ENCODE peak calls at places on chromosome 17, in eight cellular contexts. V is NCI-H1930; D is AG04449; C is upper lobe of right lung; M is stimulated activated naive CD8-positive, alpha-beta T cell treated with anti-CD3 and anti-CD28 coated beads, Interleukin-15, Interleukin-2, amounts not matched to agents 100 U/mL and 50 U/mL, for 24 hours; A is NB4; W is globus pallidus; U is H7. Y is an unnamed sample.

GRCh38 chr17:74592087-74592990 is at the start of gene CD300LD:
- DNase-seq in D (no peak), W (no peak), M (no peak), C (no peak), V (no peak), U (no peak), A (peak), Y (no peak)

GRCh38 chr17:491086-492014 is 138.7 kb upstream of the RPH3AL start:
- DNase-seq in D (no peak), M (peak), U (peak), A (peak), W (peak), V (no peak), C (peak), Y (no peak)

GRCh38 chr17:65181237-65182061 is 44.3 kb downstream of the RGS9 start:
- DNase-seq in V (no peak), D (no peak), W (no peak), M (peak), A (peak), U (no peak), C (no peak), Y (no peak)

GRCh38 chr17:21248495-21248894 is 4.7 kb downstream of the NATD1 start:
- DNase-seq in W (no peak), C (no peak), D (no peak), U (no peak), M (no peak), V (no peak), A (no peak), Y (no peak)

GRCh38 chr17:39527220-39527813 is 66.0 kb downstream of the CDK12 start:
- DNase-seq in C (no peak), A (peak), V (no peak), U (peak), W (peak), D (no peak), M (no peak), Y (no peak)

GRCh38 chr17:37212184-37212583 is 163.6 kb upstream of the C17orf78 start:
- DNase-seq in U (no peak), M (no peak), D (no peak), C (no peak), W (peak), A (peak), V (no peak), Y (no peak)

GRCh38 chr17:70968302-70968701 is 799.0 kb downstream of the KCNJ2 start:
- DNase-seq in W (no peak), V (no peak), M (no peak), C (no peak), D (no peak), U (no peak), A (no peak), Y (peak)

GRCh38 chr17:1120596-1121441 is 59.0 kb downstream of the ABR start:
- DNase-seq in W (no peak), A (no peak), D (no peak), V (no peak), U (no peak), C (no peak), M (no peak), Y (no peak)

GRCh38 chr17:80870401-80870800 is 121.2 kb upstream of the CHMP6 start:
- DNase-seq in V (no peak), D (no peak), W (no peak), A (peak), C (no peak), U (peak), M (peak), Y (no peak)

GRCh38 chr17:59963738-59964454 is 644 bp downstream of the RNFT1 start:
- DNase-seq in W (peak), A (peak), D (no peak), U (peak), V (no peak), M (peak), C (no peak), Y (no peak)

GRCh38 chr17:7417056-7417655 is 3.0 kb upstream of the SPEM1 start:
- DNase-seq in A (no peak), M (no peak), W (no peak), U (no peak), C (no peak), V (no peak), D (no peak), Y (no peak)

GRCh38 chr17:45388604-45389325 is 43.9 kb downstream of the ARHGAP27 start:
- DNase-seq in W (no peak), C (no peak), A (no peak), U (no peak), V (no peak), M (no peak), D (no peak), Y (no peak)

GRCh38 chr17:64094412-64094811 is 35.5 kb downstream of the ERN1 start:
- DNase-seq in M (no peak), V (no peak), U (no peak), D (no peak), W (no peak), A (no peak), C (no peak), Y (no peak)

GRCh38 chr17:33385713-33386112 is 92.6 kb upstream of the ASIC2 start:
- DNase-seq in W (no peak), D (no peak), M (no peak), A (no peak), U (no peak), V (no peak), C (no peak), Y (no peak)

GRCh38 chr17:77800832-77801231 is 157.7 kb upstream of the TNRC6C start:
- DNase-seq in C (no peak), W (no peak), U (no peak), D (no peak), M (no peak), A (no peak), V (no peak), Y (no peak)

GRCh38 chr17:44203731-44204452 is 4.2 kb upstream of the ATXN7L3 start:
- DNase-seq in C (no peak), A (peak), D (no peak), V (peak), M (peak), W (no peak), U (peak), Y (no peak)

GRCh38 chr17:47844814-47845453 is 3.9 kb upstream of the SCRN2 start:
- DNase-seq in C (no peak), V (no peak), M (no peak), U (peak), D (no peak), A (peak), W (no peak), Y (no peak)

GRCh38 chr17:2484876-2485275 is 26.8 kb downstream of the METTL16 start:
- DNase-seq in D (no peak), A (no peak), U (no peak), V (no peak), C (no peak), M (no peak), W (no peak), Y (no peak)

GRCh38 chr17:67657596-67657995 is 60.1 kb upstream of the NOL11 start:
- DNase-seq in U (no peak), V (no peak), D (no peak), W (no peak), A (no peak), M (no peak), C (no peak), Y (no peak)

GRCh38 chr17:49551221-49552069 is 24.2 kb upstream of the NXPH3 start:
- DNase-seq in V (no peak), W (no peak), M (no peak), U (peak), A (no peak), C (no peak), D (no peak), Y (no peak)

GRCh38 chr17:6800422-6801027 is 24.5 kb downstream of the FBXO39 start:
- DNase-seq in A (no peak), V (no peak), C (no peak), U (peak), W (no peak), M (peak), D (no peak), Y (no peak)

GRCh38 chr17:50290074-50290702 is 15.9 kb downstream of the TMEM92 start:
- DNase-seq in W (peak), U (no peak), C (peak), V (no peak), D (peak), M (peak), A (peak), Y (peak)

GRCh38 chr17:32161029-32161428 is 18.7 kb downstream of the RHOT1 start:
- DNase-seq in A (no peak), C (no peak), V (no peak), D (no peak), M (no peak), U (no peak), W (no peak), Y (peak)

GRCh38 chr17:57369509-57369945 is 113.2 kb downstream of the MSI2 start:
- DNase-seq in D (no peak), W (no peak), A (no peak), M (no peak), V (no peak), U (no peak), C (no peak), Y (no peak)

Y was measured in astrocyte of the cerebellum.